ENCODE peak calls at places on chromosome 4, in ten cellular contexts. One of them, this sample, is unnamed.

GRCh38 chr4:138263438-138263837 is 21.3 kb upstream of the SLC7A11 start:
- DNase-seq in aorta: no peak
- DNase-seq in CD4-positive, CD25-positive, alpha-beta regulatory T cell: no peak
- DNase-seq in CD8-positive, alpha-beta memory T cell: no peak
- DNase-seq in A549: no peak
- DNase-seq in NB4: peak; percentile 26
- DNase-seq in PC-3: no peak
- DNase-seq in lower leg skin: no peak
- DNase-seq in breast epithelium: no peak
- DNase-seq in dorsolateral prefrontal cortex: no peak
- DNase-seq in this sample: no peak

GRCh38 chr4:163592207-163592606 is 97.7 kb downstream of the TMA16 start:
- DNase-seq in aorta: no peak
- DNase-seq in CD4-positive, CD25-positive, alpha-beta regulatory T cell: no peak
- DNase-seq in CD8-positive, alpha-beta memory T cell: no peak
- DNase-seq in A549: no peak
- DNase-seq in NB4: no peak
- DNase-seq in PC-3: no peak
- DNase-seq in lower leg skin: no peak
- DNase-seq in breast epithelium: no peak
- DNase-seq in dorsolateral prefrontal cortex: no peak
- DNase-seq in this sample: no peak

GRCh38 chr4:137519406-137519805 is 12.9 kb downstream of the PCDH18 start:
- DNase-seq in aorta: peak; percentile 35
- DNase-seq in CD4-positive, CD25-positive, alpha-beta regulatory T cell: no peak
- DNase-seq in CD8-positive, alpha-beta memory T cell: no peak
- DNase-seq in A549: no peak
- DNase-seq in NB4: no peak
- DNase-seq in PC-3: peak; percentile 65
- DNase-seq in lower leg skin: no peak
- DNase-seq in breast epithelium: no peak
- DNase-seq in dorsolateral prefrontal cortex: no peak
- DNase-seq in this sample: peak; percentile 77

GRCh38 chr4:81164623-81165416 is 50.2 kb downstream of the PRKG2 start:
- DNase-seq in aorta: no peak
- DNase-seq in CD4-positive, CD25-positive, alpha-beta regulatory T cell: no peak
- DNase-seq in CD8-positive, alpha-beta memory T cell: no peak
- DNase-seq in A549: peak; percentile 4
- DNase-seq in NB4: no peak
- DNase-seq in PC-3: peak; percentile 94
- DNase-seq in lower leg skin: no peak
- DNase-seq in breast epithelium: no peak
- DNase-seq in dorsolateral prefrontal cortex: no peak
- DNase-seq in this sample: peak; percentile 51

GRCh38 chr4:55547918-55548317 is 1.2 kb upstream of the CLOCK start:
- DNase-seq in aorta: no peak
- DNase-seq in CD4-positive, CD25-positive, alpha-beta regulatory T cell: no peak
- DNase-seq in CD8-positive, alpha-beta memory T cell: no peak
- DNase-seq in A549: no peak
- DNase-seq in NB4: no peak
- DNase-seq in PC-3: no peak
- DNase-seq in lower leg skin: no peak
- DNase-seq in breast epithelium: no peak
- DNase-seq in dorsolateral prefrontal cortex: no peak
- DNase-seq in this sample: no peak

GRCh38 chr4:95867919-95868318 is 28.0 kb downstream of the PDHA2 start:
- DNase-seq in aorta: no peak
- DNase-seq in CD4-positive, CD25-positive, alpha-beta regulatory T cell: no peak
- DNase-seq in CD8-positive, alpha-beta memory T cell: no peak
- DNase-seq in A549: no peak
- DNase-seq in NB4: peak; percentile 7
- DNase-seq in PC-3: peak; percentile 26
- DNase-seq in lower leg skin: no peak
- DNase-seq in breast epithelium: no peak
- DNase-seq in dorsolateral prefrontal cortex: no peak
- DNase-seq in this sample: no peak

GRCh38 chr4:173014113-173014558 is 154.5 kb upstream of the GALNT7 start:
- DNase-seq in aorta: peak; percentile 69
- DNase-seq in CD4-positive, CD25-positive, alpha-beta regulatory T cell: no peak
- DNase-seq in CD8-positive, alpha-beta memory T cell: no peak
- DNase-seq in A549: peak; percentile 50
- DNase-seq in NB4: peak; percentile 66
- DNase-seq in PC-3: peak; percentile 57
- DNase-seq in lower leg skin: no peak
- DNase-seq in breast epithelium: no peak
- DNase-seq in dorsolateral prefrontal cortex: peak; percentile 53
- DNase-seq in this sample: peak; percentile 85

GRCh38 chr4:2827874-2828751 is 15.5 kb upstream of the ADD1 start:
- DNase-seq in aorta: peak; percentile 36
- DNase-seq in CD4-positive, CD25-positive, alpha-beta regulatory T cell: no peak
- DNase-seq in CD8-positive, alpha-beta memory T cell: peak; percentile 39
- DNase-seq in A549: no peak
- DNase-seq in NB4: no peak
- DNase-seq in PC-3: no peak
- DNase-seq in lower leg skin: peak; percentile 84
- DNase-seq in breast epithelium: no peak
- DNase-seq in dorsolateral prefrontal cortex: no peak
- DNase-seq in this sample: no peak

GRCh38 chr4:76589872-76590846 is 155.1 kb downstream of the SHROOM3 start:
- DNase-seq in aorta: peak; percentile 68
- DNase-seq in CD4-positive, CD25-positive, alpha-beta regulatory T cell: no peak
- DNase-seq in CD8-positive, alpha-beta memory T cell: no peak
- DNase-seq in A549: peak; percentile 34
- DNase-seq in NB4: no peak
- DNase-seq in PC-3: peak; percentile 65
- DNase-seq in lower leg skin: no peak
- DNase-seq in breast epithelium: peak; percentile 88
- DNase-seq in dorsolateral prefrontal cortex: no peak
- DNase-seq in this sample: peak; percentile 96

GRCh38 chr4:37758226-37758625 is 68.3 kb upstream of the PGM2 start:
- DNase-seq in aorta: peak; percentile 54
- DNase-seq in CD4-positive, CD25-positive, alpha-beta regulatory T cell: no peak
- DNase-seq in CD8-positive, alpha-beta memory T cell: no peak
- DNase-seq in A549: no peak
- DNase-seq in NB4: peak; percentile 96
- DNase-seq in PC-3: no peak
- DNase-seq in lower leg skin: no peak
- DNase-seq in breast epithelium: no peak
- DNase-seq in dorsolateral prefrontal cortex: no peak
- DNase-seq in this sample: peak; percentile 77

GRCh38 chr4:142846105-142846728 is at the start of gene INPP4B:
- DNase-seq in aorta: peak; percentile 57
- DNase-seq in CD4-positive, CD25-positive, alpha-beta regulatory T cell: peak; percentile 77
- DNase-seq in CD8-positive, alpha-beta memory T cell: peak; percentile 52
- DNase-seq in A549: no peak
- DNase-seq in NB4: no peak
- DNase-seq in PC-3: peak; percentile 70
- DNase-seq in lower leg skin: peak; percentile 85
- DNase-seq in breast epithelium: no peak
- DNase-seq in dorsolateral prefrontal cortex: peak; percentile 63
- DNase-seq in this sample: peak; percentile 54

GRCh38 chr4:185219551-185220344 is 10.3 kb downstream of the SNX25 start:
- DNase-seq in aorta: no peak
- DNase-seq in CD4-positive, CD25-positive, alpha-beta regulatory T cell: peak; percentile 16
- DNase-seq in CD8-positive, alpha-beta memory T cell: no peak
- DNase-seq in A549: no peak
- DNase-seq in NB4: peak; percentile 60
- DNase-seq in PC-3: no peak
- DNase-seq in lower leg skin: no peak
- DNase-seq in breast epithelium: peak; percentile 54
- DNase-seq in dorsolateral prefrontal cortex: no peak
- DNase-seq in this sample: peak; percentile 44
- H3K4me3 ChIP-seq in aorta: no peak overlapping the region
- H3K4me3 ChIP-seq in CD4-positive, CD25-positive, alpha-beta regulatory T cell: no peak overlapping the region
- H3K4me3 ChIP-seq in CD8-positive, alpha-beta memory T cell: no peak overlapping the region
- H3K4me3 ChIP-seq in A549: no peak overlapping the region
- H3K4me3 ChIP-seq in NB4: no peak overlapping the region
- H3K4me3 ChIP-seq in PC-3: no peak overlapping the region
- H3K4me3 ChIP-seq in lower leg skin: no peak overlapping the region
- H3K4me3 ChIP-seq in breast epithelium: no peak overlapping the region
- H3K4me3 ChIP-seq in dorsolateral prefrontal cortex: no peak overlapping the region
- H3K4me3 ChIP-seq in this sample: no peak overlapping the region

DNA sequence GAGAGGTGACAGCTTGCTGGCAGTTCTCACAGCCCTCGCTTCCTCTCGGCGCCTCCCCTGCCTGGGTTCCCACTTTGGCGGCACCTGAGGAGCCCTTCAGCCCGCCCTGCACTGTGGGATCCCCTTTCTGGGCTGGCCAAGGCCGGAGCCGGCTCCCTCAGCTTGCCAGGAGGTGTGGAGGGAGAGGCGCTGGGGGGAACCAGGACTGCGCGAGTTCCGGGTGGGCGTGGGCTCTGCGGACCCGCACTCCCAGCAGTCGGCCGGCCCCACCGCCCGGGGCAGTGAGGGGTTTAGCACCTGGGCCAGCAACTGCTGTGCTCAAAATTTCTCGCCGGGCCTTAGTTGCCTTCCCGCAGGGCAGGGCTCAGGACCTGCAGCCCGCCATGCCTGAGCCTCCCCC is 47.0 kb upstream of the PTPN13 start:
- DNase-seq in aorta: no peak
- DNase-seq in CD4-positive, CD25-positive, alpha-beta regulatory T cell: no peak
- DNase-seq in CD8-positive, alpha-beta memory T cell: peak; percentile 49
- DNase-seq in A549: no peak
- DNase-seq in NB4: no peak
- DNase-seq in PC-3: no peak
- DNase-seq in lower leg skin: no peak
- DNase-seq in breast epithelium: no peak
- DNase-seq in dorsolateral prefrontal cortex: no peak
- DNase-seq in this sample: no peak
- H3K4me3 ChIP-seq in aorta: no peak overlapping the region
- H3K4me3 ChIP-seq in CD4-positive, CD25-positive, alpha-beta regulatory T cell: no peak overlapping the region
- H3K4me3 ChIP-seq in CD8-positive, alpha-beta memory T cell: no peak overlapping the region
- H3K4me3 ChIP-seq in A549: no peak overlapping the region
- H3K4me3 ChIP-seq in NB4: no peak overlapping the region
- H3K4me3 ChIP-seq in PC-3: no peak overlapping the region
- H3K4me3 ChIP-seq in lower leg skin: no peak overlapping the region
- H3K4me3 ChIP-seq in breast epithelium: no peak overlapping the region
- H3K4me3 ChIP-seq in dorsolateral prefrontal cortex: no peak overlapping the region
- H3K4me3 ChIP-seq in this sample: no peak overlapping the region

DNA sequence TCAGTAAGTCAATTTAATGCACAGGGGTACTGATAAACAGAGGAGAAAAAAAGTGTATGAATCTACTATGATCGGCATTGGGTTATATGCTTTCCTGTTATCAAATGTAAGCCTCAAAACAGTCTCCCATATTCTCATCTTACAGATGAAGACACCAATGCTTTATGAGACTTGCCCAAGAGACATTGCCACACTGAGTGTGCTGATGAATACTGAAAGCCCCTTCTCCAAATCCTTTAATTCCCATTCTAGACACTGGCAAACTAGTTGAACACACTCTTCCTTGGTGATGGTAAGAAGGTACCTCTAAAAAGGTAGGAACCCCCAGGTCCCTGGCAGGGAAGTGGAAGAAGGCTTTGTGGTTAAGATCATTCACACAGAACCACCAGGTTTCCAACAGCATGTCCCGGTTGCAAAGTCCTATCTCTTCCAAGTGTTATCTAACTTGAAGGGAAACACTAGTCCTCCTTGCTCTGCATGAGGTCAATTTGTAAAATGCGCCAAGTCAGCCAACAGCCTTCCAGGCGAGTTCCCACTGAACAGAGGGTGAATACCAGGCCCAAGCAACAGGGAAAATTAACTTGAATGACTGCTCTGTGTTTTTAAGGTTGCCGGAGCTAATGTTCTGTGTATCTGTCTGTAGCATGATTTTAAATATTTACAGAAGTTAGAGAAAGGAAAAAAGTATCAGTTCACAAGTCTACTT is 5.1 kb downstream of the SETD7 start:
- DNase-seq in aorta: no peak
- DNase-seq in CD4-positive, CD25-positive, alpha-beta regulatory T cell: no peak
- DNase-seq in CD8-positive, alpha-beta memory T cell: no peak
- DNase-seq in A549: no peak
- DNase-seq in NB4: no peak
- DNase-seq in PC-3: no peak
- DNase-seq in lower leg skin: no peak
- DNase-seq in breast epithelium: no peak
- DNase-seq in dorsolateral prefrontal cortex: no peak
- DNase-seq in this sample: peak; percentile 51
- H3K4me3 ChIP-seq in aorta: no peak overlapping the region
- H3K4me3 ChIP-seq in CD4-positive, CD25-positive, alpha-beta regulatory T cell: no peak overlapping the region
- H3K4me3 ChIP-seq in CD8-positive, alpha-beta memory T cell: no peak overlapping the region
- H3K4me3 ChIP-seq in A549: no peak overlapping the region
- H3K4me3 ChIP-seq in NB4: no peak overlapping the region
- H3K4me3 ChIP-seq in PC-3: no peak overlapping the region
- H3K4me3 ChIP-seq in lower leg skin: no peak overlapping the region
- H3K4me3 ChIP-seq in breast epithelium: no peak overlapping the region
- H3K4me3 ChIP-seq in dorsolateral prefrontal cortex: no peak overlapping the region
- H3K4me3 ChIP-seq in this sample: no peak overlapping the region

DNA sequence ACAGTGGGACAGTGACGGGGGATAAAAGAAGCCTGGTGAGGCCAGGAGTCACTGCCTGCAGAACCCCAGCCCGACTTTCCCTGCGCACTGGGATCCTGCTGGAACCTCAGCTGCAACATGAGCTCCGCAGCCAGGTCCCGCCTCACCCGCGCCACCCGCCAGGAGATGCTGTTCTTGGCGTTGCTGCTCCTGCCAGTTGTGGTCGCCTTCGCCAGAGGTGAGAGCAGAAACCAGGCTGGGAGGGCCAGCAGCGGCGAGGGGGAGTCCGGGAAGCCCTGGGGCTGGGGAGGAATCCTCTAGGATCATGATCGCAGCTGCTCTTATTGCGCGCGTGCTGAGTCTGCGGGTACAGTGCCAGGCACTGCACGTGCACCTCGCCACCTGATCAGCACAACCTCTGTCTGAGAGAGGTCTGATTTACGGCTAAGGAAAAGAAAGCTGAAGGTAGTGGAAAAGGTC is at the start of gene PF4V1:
- DNase-seq in aorta: peak; percentile 52
- DNase-seq in CD4-positive, CD25-positive, alpha-beta regulatory T cell: no peak
- DNase-seq in CD8-positive, alpha-beta memory T cell: no peak
- DNase-seq in A549: no peak
- DNase-seq in NB4: no peak
- DNase-seq in PC-3: no peak
- DNase-seq in lower leg skin: peak; percentile 82
- DNase-seq in breast epithelium: no peak
- DNase-seq in dorsolateral prefrontal cortex: no peak
- DNase-seq in this sample: no peak
- H3K4me3 ChIP-seq in aorta: no peak within 1 kb of the TSS
- H3K4me3 ChIP-seq in CD4-positive, CD25-positive, alpha-beta regulatory T cell: no peak within 1 kb of the TSS
- H3K4me3 ChIP-seq in CD8-positive, alpha-beta memory T cell: no peak within 1 kb of the TSS
- H3K4me3 ChIP-seq in A549: no peak within 1 kb of the TSS
- H3K4me3 ChIP-seq in NB4: no peak within 1 kb of the TSS
- H3K4me3 ChIP-seq in PC-3: no peak within 1 kb of the TSS
- H3K4me3 ChIP-seq in lower leg skin: no peak within 1 kb of the TSS
- H3K4me3 ChIP-seq in breast epithelium: peak within 1 kb of the TSS; percentile 38
- H3K4me3 ChIP-seq in dorsolateral prefrontal cortex: no peak within 1 kb of the TSS
- H3K4me3 ChIP-seq in this sample: peak within 1 kb of the TSS; percentile 33

GRCh38 chr4:48030470-48030869 is 13.9 kb downstream of the NIPAL1 start:
- DNase-seq in aorta: no peak
- DNase-seq in CD4-positive, CD25-positive, alpha-beta regulatory T cell: no peak
- DNase-seq in CD8-positive, alpha-beta memory T cell: no peak
- DNase-seq in A549: no peak
- DNase-seq in NB4: no peak
- DNase-seq in PC-3: no peak
- DNase-seq in lower leg skin: no peak
- DNase-seq in breast epithelium: no peak
- DNase-seq in dorsolateral prefrontal cortex: no peak
- DNase-seq in this sample: no peak
- H3K4me3 ChIP-seq in aorta: no peak overlapping the region
- H3K4me3 ChIP-seq in CD4-positive, CD25-positive, alpha-beta regulatory T cell: no peak overlapping the region
- H3K4me3 ChIP-seq in CD8-positive, alpha-beta memory T cell: no peak overlapping the region
- H3K4me3 ChIP-seq in A549: no peak overlapping the region
- H3K4me3 ChIP-seq in NB4: no peak overlapping the region
- H3K4me3 ChIP-seq in PC-3: no peak overlapping the region
- H3K4me3 ChIP-seq in lower leg skin: no peak overlapping the region
- H3K4me3 ChIP-seq in breast epithelium: no peak overlapping the region
- H3K4me3 ChIP-seq in dorsolateral prefrontal cortex: no peak overlapping the region
- H3K4me3 ChIP-seq in this sample: no peak overlapping the region